ENCODE peak calls at places on chromosomes 16 and 17, in five cellular contexts. H, P, G, O and A are unnamed samples.

GRCh38 chr17:72334205-72334604 is 213.4 kb downstream of the SOX9 start:
- DNase-seq in H (no peak), G (no peak), O (no peak), P (no peak), A (no peak)

GRCh38 chr16:31507617-31507928 is 618 bp downstream of the RUSF1 start:
- DNase-seq in P (no peak), H (no peak), O (no peak), G (no peak), A (no peak)

GRCh38 chr17:65388911-65389310 is 172.5 kb downstream of the AXIN2 start:
- DNase-seq in P (no peak), O (no peak), H (no peak), G (no peak), A (no peak)

GRCh38 chr16:2841606-2842339 is 11.7 kb downstream of the ZG16B start:
- DNase-seq in P (no peak), H (peak), O (no peak), G (no peak), A (no peak)

GRCh38 chr17:57051886-57052342 is 33.1 kb upstream of the AKAP1 start:
- DNase-seq in G (no peak), P (no peak), O (no peak), H (no peak), A (no peak)

GRCh38 chr16:29192329-29193247 is 207.7 kb downstream of the LAT start:
- DNase-seq in H (no peak), O (no peak), G (no peak), P (no peak), A (no peak)

GRCh38 chr16:81493755-81494433 is 49.3 kb downstream of the CMIP start:
- DNase-seq in O (peak), H (no peak), P (no peak), G (no peak), A (no peak)

GRCh38 chr17:45110676-45111611 is 21.4 kb downstream of the PLCD3 start:
- DNase-seq in G (no peak), P (no peak), H (peak), O (no peak), A (no peak)

GRCh38 chr16:17431012-17431411 is 39.7 kb downstream of the XYLT1 start:
- DNase-seq in P (no peak), O (peak), H (no peak), G (no peak), A (no peak)

GRCh38 chr17:40194821-40195220 is 17.6 kb downstream of the RAPGEFL1 start:
- DNase-seq in H (no peak), P (no peak), O (no peak), G (no peak), A (no peak)

GRCh38 chr17:42659079-42659931 is at the start of gene TUBG2:
- DNase-seq in P (peak), O (peak), G (no peak), H (peak), A (peak)

GRCh38 chr17:69451416-69452394 is 37.2 kb downstream of the MAP2K6 start:
- DNase-seq in H (no peak), G (no peak), O (no peak), P (peak), A (no peak)

GRCh38 chr16:21684199-21684598 is 20.4 kb downstream of the OTOA start:
- DNase-seq in H (no peak), P (peak), O (no peak), G (no peak), A (no peak)

GRCh38 chr17:41907185-41907556 is 11.6 kb downstream of the ACLY start:
- DNase-seq in P (no peak), H (no peak), G (no peak), O (peak), A (no peak)

GRCh38 chr17:600576-601301 is 113.9 kb downstream of the VPS53 start:
- DNase-seq in O (peak), P (no peak), H (no peak), G (no peak), A (no peak)

GRCh38 chr16:82657786-82658185 is 31.0 kb downstream of the CDH13 start:
- DNase-seq in P (no peak), O (no peak), G (no peak), H (no peak), A (no peak)

GRCh38 chr17:20852541-20853370 is 190.1 kb downstream of the USP22 start:
- DNase-seq in P (no peak), O (peak), G (no peak), H (peak), A (no peak)

GRCh38 chr16:69217433-69217832 is 30.5 kb downstream of the SNTB2 start:
- DNase-seq in O (peak), P (no peak), H (no peak), G (no peak), A (no peak)

GRCh38 chr16:4327782-4328579 is 12.1 kb downstream of the GLIS2 start:
- DNase-seq in G (no peak), P (peak), O (peak), H (peak), A (peak)

GRCh38 chr16:6643083-6643686 is 689.5 kb upstream of the RBFOX1 start:
- DNase-seq in H (no peak), O (peak), G (peak), P (peak), A (peak)

GRCh38 chr16:55233464-55233863 is 90.5 kb upstream of the IRX6 start:
- DNase-seq in P (no peak), O (no peak), H (no peak), G (no peak), A (no peak)

GRCh38 chr16:82470506-82471196 is 156.1 kb upstream of the CDH13 start:
- DNase-seq in H (no peak), P (no peak), G (no peak), O (no peak), A (no peak)

GRCh38 chr17:6455321-6455705 is 11.1 kb downstream of the PIMREG start:
- DNase-seq in H (no peak), P (no peak), G (no peak), O (no peak), A (peak)

GRCh38 chr17:52419256-52419655 is 260.7 kb upstream of the CA10 start:
- DNase-seq in P (no peak), G (no peak), H (no peak), O (peak), A (no peak)

GRCh38 chr16:681746-682427 is 1.7 kb downstream of the STUB1 start:
- DNase-seq in O (peak), H (no peak), G (no peak), P (no peak), A (no peak)

GRCh38 chr17:47864791-47865216 is 13.8 kb upstream of the SP6 start:
- DNase-seq in P (no peak), O (no peak), H (no peak), G (no peak), A (no peak)

GRCh38 chr17:8994319-8994718 is 27.0 kb upstream of the NTN1 start:
- DNase-seq in P (peak), O (peak), G (peak), H (peak), A (peak)

GRCh38 chr16:63787014-63787413 is 1334.8 kb downstream of the CDH11 start:
- DNase-seq in H (no peak), P (no peak), G (no peak), O (peak), A (no peak)

GRCh38 chr17:48795444-48796162 is 21.4 kb downstream of the TTLL6 start:
- DNase-seq in G (no peak), H (no peak), P (no peak), O (peak), A (no peak)

GRCh38 chr16:74608944-74609343 is 2.0 kb upstream of the GLG1 start:
- DNase-seq in H (no peak), O (no peak), P (no peak), G (no peak), A (no peak)

GRCh38 chr17:57021226-57021940 is 43.5 kb downstream of the SCPEP1 start:
- DNase-seq in P (no peak), G (no peak), O (no peak), H (no peak), A (no peak)

GRCh38 chr16:56657555-56658430 is at the start of gene MT1F:
- DNase-seq in O (no peak), H (peak), P (peak), G (no peak), A (peak)

GRCh38 chr16:17318200-17318599 is 152.6 kb downstream of the XYLT1 start:
- DNase-seq in H (no peak), O (peak), G (no peak), P (no peak), A (no peak)

GRCh38 chr16:72787519-72788268 is 260.2 kb downstream of the ZFHX3 start:
- DNase-seq in H (peak), O (peak), P (peak), G (peak), A (peak)

GRCh38 chr17:69103557-69104233 is 38.0 kb downstream of the ABCA6 start:
- DNase-seq in H (no peak), G (no peak), P (no peak), O (no peak), A (peak)

GRCh38 chr16:67398546-67399217 is 5.4 kb upstream of the TPPP3 start:
- DNase-seq in O (no peak), P (no peak), H (no peak), G (no peak), A (no peak)

GRCh38 chr17:48611681-48612455 is 1.1 kb upstream of the HOXB7 start:
- DNase-seq in H (no peak), O (peak), G (no peak), P (no peak), A (no peak)

GRCh38 chr16:29699324-29700219 is 20.6 kb downstream of the QPRT start:
- DNase-seq in G (no peak), P (no peak), H (no peak), O (no peak), A (no peak)

GRCh38 chr17:45334701-45335677 is 18.2 kb upstream of the MAP3K14 start:
- DNase-seq in H (no peak), G (no peak), O (no peak), P (no peak), A (no peak)

DNA sequence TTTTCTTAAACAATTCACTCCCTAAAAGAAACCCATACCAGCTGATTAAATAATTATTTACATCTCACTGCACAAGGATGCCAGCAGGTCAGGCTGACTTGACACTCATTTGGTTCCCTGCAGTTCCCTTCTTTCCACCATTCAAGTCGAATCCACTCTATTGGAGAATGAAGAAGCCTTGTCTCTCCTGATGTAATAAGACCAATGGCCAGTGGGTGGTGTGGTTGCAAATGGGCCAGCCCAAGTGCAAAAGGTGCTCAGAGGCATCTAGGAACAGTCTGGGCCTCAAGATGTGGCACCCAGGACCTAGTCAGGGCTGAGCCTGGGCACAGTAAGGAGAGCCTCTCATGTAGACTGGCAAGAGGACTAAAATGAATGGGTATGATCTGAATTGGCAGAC is 9.3 kb downstream of the C16orf78 start:
- DNase-seq in G (no peak), O (no peak), H (no peak), P (no peak), A (no peak)
- TF ChIP-seq CTCF in G (peak), O (peak), H (no peak), P (no peak), A (peak)

DNA sequence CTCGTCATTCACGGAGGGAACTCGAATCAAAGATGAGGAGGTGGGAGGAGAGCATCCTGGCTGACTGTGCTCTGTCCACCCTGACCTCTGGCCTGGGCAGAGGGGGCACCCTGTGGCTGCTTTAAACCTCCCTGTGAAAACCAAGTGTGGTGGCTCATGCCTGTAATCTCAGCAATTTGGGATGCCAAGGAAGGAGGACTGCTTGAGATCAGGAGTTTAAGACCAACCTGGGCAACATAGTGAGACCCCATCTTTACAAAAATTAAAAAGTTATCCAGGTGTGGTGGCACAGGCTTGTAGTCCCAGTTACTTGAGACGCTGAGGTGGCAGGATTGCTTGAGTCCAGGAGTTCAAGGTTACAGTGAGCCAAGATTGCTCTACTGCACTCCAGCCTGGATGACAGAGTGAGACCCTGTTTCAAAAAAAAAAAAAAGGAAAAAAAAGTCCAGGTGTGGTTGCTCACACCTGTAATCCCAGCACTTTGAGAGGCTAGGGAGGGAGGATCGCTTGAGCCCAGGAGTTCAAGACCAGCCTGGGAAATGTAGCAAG is 5.8 kb upstream of the CDK3 start:
- DNase-seq in P (no peak), H (no peak), O (no peak), G (no peak), A (no peak)
- TF ChIP-seq CTCF in P (no peak), H (no peak), O (no peak), G (no peak), A (no peak)

DNA sequence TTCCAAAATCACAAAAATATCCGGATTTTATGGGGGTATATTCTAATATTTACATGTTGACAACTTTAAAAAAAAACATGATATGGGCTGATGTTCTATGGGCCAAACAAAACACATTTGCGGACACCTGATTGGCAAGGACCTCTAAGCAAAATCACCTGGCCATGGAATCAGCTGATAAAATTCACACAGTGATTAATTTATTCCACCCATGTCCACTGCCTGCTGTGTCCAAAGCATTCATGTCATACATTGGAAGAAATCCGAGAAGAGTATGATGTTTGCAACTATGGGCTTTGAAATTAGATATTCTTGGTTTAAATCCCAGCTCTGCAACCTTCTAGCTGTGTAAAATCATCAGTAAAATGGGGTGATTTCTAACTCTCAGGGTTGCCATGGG is 538.7 kb downstream of the HAPSTR1 start:
- DNase-seq in P (no peak), G (no peak), H (no peak), O (no peak), A (no peak)
- TF ChIP-seq CTCF in P (no peak), G (no peak), H (no peak), O (no peak), A (no peak)

DNA sequence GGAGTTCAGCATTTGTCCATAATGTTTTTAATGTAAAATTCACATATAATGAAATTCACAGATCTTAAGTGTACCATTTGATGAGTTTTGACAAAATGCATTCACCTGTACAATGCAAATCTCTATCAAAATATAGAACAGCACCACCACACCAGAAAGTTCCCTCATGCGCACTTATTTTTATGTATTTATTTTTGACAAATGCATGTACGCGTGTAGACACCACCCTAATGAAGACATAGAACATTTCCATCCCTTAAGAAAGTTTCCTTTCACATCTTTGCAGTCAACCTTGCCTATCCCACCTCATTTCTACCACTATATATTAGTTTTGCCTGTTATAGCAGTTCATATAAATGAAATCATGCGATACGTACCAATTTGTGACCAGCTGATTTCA is 15.6 kb upstream of the IL4R start:
- DNase-seq in G (no peak), P (no peak), O (no peak), H (no peak), A (no peak)
- TF ChIP-seq CTCF in G (no peak), P (no peak), O (no peak), H (no peak), A (no peak)

GRCh38 chr16:84042308-84042878 is at the start of gene SLC38A8:
- DNase-seq in O (no peak), H (no peak), G (no peak), P (no peak), A (no peak)

GRCh38 chr16:84045001-84045817 is 2.6 kb upstream of the SLC38A8 start:
- DNase-seq in P (no peak), H (no peak), G (no peak), O (no peak), A (no peak)

GRCh38 chr16:84043486-84044107 is 1.0 kb upstream of the SLC38A8 start:
- DNase-seq in O (no peak), P (no peak), G (no peak), H (no peak), A (no peak)

GRCh38 chr16:84042879-84043485 is 387 bp upstream of the SLC38A8 start:
- DNase-seq in P (no peak), O (no peak), H (no peak), G (no peak), A (no peak)

GRCh38 chr16:84044108-84044488 is 1.5 kb upstream of the SLC38A8 start:
- DNase-seq in H (no peak), P (no peak), G (no peak), O (no peak), A (no peak)
- TF ChIP-seq CTCF in H (peak), P (no peak), G (peak), O (peak), A (peak)

DNA sequence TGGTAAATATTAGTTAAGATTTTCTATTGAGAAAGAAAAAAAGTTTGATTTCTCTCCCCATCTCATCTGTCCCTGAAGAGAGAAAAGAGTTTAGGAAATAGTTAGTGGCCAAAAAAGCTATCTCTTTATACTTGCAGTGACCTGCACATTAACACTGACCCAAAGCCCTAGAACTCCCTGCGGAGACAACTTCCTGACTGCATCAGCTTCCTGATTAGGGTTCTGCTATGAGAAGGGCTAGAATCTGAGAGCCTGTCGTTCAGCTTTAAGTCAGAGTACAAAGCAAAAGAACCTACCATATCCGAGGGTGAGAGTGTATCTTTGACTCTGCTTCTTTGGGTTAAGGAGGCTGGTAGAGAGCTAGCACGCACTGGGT is 24.7 kb downstream of the LIMD2 start:
- DNase-seq in O (peak), G (no peak), H (no peak), P (no peak), A (no peak)
- TF ChIP-seq CTCF in O (no peak), G (no peak), H (no peak), P (no peak), A (no peak)

GRCh38 chr17:7560172-7561027 is 1.3 kb upstream of the SENP3 start:
- DNase-seq in G (no peak), H (peak), P (peak), O (peak), A (peak)
- TF ChIP-seq CTCF in G (peak), H (peak), P (no peak), O (peak), A (peak)

DNA sequence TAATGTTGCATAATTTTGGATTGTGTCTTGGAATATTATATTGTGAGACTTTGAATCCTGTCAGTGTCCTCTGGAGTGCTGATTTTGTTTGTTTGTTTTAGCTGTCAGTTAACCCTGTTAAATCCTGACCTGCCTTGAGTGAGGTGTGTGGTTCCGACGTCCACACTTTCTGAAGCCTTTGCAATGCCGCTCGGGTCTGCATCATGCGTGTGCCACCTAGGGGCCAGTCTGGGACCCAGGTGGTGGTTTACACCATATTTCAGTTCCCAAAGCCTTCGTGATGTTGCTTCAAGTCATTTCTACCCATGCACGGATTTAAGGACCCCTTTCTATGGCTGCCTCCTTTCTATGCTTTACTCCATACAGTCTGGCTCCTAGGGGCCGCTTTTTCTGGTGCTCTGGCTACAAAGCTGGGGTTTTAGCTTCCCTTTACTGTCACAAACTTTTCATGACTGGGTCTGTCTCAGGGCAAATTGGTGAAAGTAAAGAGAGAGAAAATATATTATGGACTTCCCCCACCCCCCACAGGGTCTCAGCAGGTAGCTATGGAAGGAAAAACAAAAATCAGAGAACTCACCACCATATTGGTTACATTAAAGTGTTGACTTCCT is 11.4 kb upstream of the OR4D1 start:
- DNase-seq in P (no peak), O (no peak), H (no peak), G (no peak), A (no peak)
- TF ChIP-seq CTCF in P (no peak), O (peak), H (peak), G (peak), A (peak)

GRCh38 chr17:49841548-49841947 is 6.3 kb downstream of the TAC4 start:
- DNase-seq in O (no peak), H (no peak), P (no peak), G (no peak), A (no peak)
- TF ChIP-seq CTCF in O (peak), H (no peak), P (no peak), G (no peak), A (no peak)